ENCODE peak calls at places on chromosomes 1 and 21, in eight cellular contexts. O, S, U, R, L, X, G and P are unnamed samples.
A peak's percentile ranks its signal among the peaks of the same experiment; 100 is the strongest.

GRCh38 chr21:15291621-15292266 is 226.9 kb upstream of the NRIP1 start:
- DNase-seq in R (no peak), U (no peak), G (no peak), X (no peak), O (no peak), L (no peak), S (no peak), P (no peak)

GRCh38 chr1:201540846-201541735 is 2.2 kb downstream of the NAV1 start:
- DNase-seq in O (no peak), U (no peak), G (no peak), R (no peak), X (no peak), L (no peak), S (no peak), P (no peak)

GRCh38 chr1:7089485-7089884 is 304.2 kb downstream of the CAMTA1 start:
- DNase-seq in R (no peak), X (no peak), S (no peak), U (no peak), L (no peak), O (no peak), G (no peak), P (no peak)

GRCh38 chr1:155052412-155053400 is 1.6 kb downstream of the ADAM15 start:
- DNase-seq in G (no peak), O (no peak), S (no peak), X (no peak), R (no peak), L (peak; percentile 41), U (peak; percentile 32), P (no peak)

GRCh38 chr1:214296860-214297699 is 16.1 kb downstream of the SMYD2 start:
- DNase-seq in S (no peak), R (no peak), X (no peak), G (no peak), O (no peak), U (peak; percentile 67), L (no peak), P (no peak)

GRCh38 chr21:45015469-45015860 is 58.9 kb upstream of the ADARB1 start:
- DNase-seq in S (no peak), X (no peak), R (no peak), O (no peak), U (no peak), G (no peak), L (no peak), P (no peak)

GRCh38 chr1:67429011-67429527 is 1.1 kb downstream of the SERBP1 start:
- DNase-seq in R (peak; percentile 23), S (no peak), U (peak; percentile 46), O (no peak), X (no peak), L (no peak), G (peak; percentile 37), P (no peak)

GRCh38 chr1:241658081-241658793 is 6.2 kb downstream of the WDR64 start:
- DNase-seq in G (no peak), R (no peak), S (no peak), L (no peak), X (no peak), U (no peak), O (no peak), P (no peak)

GRCh38 chr1:159076753-159077656 is at the start of gene AIM2:
- DNase-seq in O (no peak), L (no peak), U (no peak), S (no peak), R (peak; percentile 98), X (no peak), G (peak; percentile 37), P (no peak)

GRCh38 chr1:223540485-223541106 is 124.9 kb downstream of the CAPN8 start:
- DNase-seq in L (no peak), U (no peak), R (no peak), X (no peak), S (no peak), G (no peak), O (no peak), P (no peak)

GRCh38 chr1:182446033-182446669 is 3.8 kb upstream of the RGSL1 start:
- DNase-seq in R (peak; percentile 29), O (no peak), G (peak; percentile 45), S (peak; percentile 22), X (peak; percentile 47), U (peak; percentile 54), L (no peak), P (peak; percentile 66)

GRCh38 chr1:160407819-160408801 is 7.7 kb downstream of the VANGL2 start:
- DNase-seq in X (no peak), O (no peak), U (no peak), G (no peak), S (no peak), R (no peak), L (no peak), P (no peak)

GRCh38 chr1:228081578-228082259 is 789 bp upstream of the ARF1 start:
- DNase-seq in L (peak; percentile 19), S (no peak), U (peak; percentile 34), O (no peak), R (no peak), X (no peak), G (peak; percentile 49), P (no peak)

GRCh38 chr1:92536593-92537332 is 50.0 kb upstream of the GFI1 start:
- DNase-seq in L (no peak), U (peak; percentile 21), X (no peak), O (no peak), R (no peak), G (peak; percentile 21), S (no peak), P (no peak)

GRCh38 chr1:86825294-86825693 is 88.6 kb downstream of the SELENOF start:
- DNase-seq in U (no peak), G (no peak), S (no peak), R (no peak), O (no peak), L (no peak), X (no peak), P (no peak)

GRCh38 chr1:201678264-201679101 is 139.6 kb downstream of the NAV1 start:
- DNase-seq in U (no peak), G (no peak), L (no peak), R (no peak), O (no peak), S (no peak), X (no peak), P (peak; percentile 64)

GRCh38 chr1:171139890-171140289 is 45.2 kb upstream of the FMO2 start:
- DNase-seq in G (no peak), L (no peak), R (no peak), S (no peak), X (no peak), U (no peak), O (no peak), P (no peak)

GRCh38 chr1:248823517-248824001 is 2.2 kb downstream of the SH3BP5L start:
- DNase-seq in O (no peak), R (no peak), S (no peak), G (no peak), X (no peak), U (peak; percentile 71), L (no peak), P (no peak)

GRCh38 chr1:42973304-42973703 is 14.6 kb upstream of the SLC2A1 start:
- DNase-seq in X (no peak), R (no peak), G (no peak), S (no peak), O (no peak), U (no peak), L (no peak), P (no peak)

GRCh38 chr1:92411511-92411910 is 75.2 kb downstream of the GFI1 start:
- DNase-seq in S (no peak), U (peak; percentile 19), L (no peak), O (no peak), G (peak; percentile 55), X (no peak), R (no peak), P (no peak)

GRCh38 chr1:161506336-161507223 is 1.3 kb downstream of the FCGR2A start:
- DNase-seq in U (no peak), R (no peak), L (no peak), O (no peak), G (no peak), S (no peak), X (no peak), P (no peak)